ENCODE peak calls at places on chromosomes 2 and 18, in five cellular contexts. S is Right ventricle myocardium superior; Z is MCF 10A; M is left lobe of liver; G is activated naive CD4-positive, alpha-beta T cell treated with Interleukin-2 at 50 U/mL for 16 hours. E is an unnamed sample.

GRCh38 chr2:71462056-71462605 is 8.8 kb downstream of the DYSF start:
- DNase-seq in S (no peak), Z (no peak), M (no peak), G (no peak), E (no peak)

GRCh38 chr2:203811491-203812221 is 55.9 kb upstream of the CTLA4 start:
- DNase-seq in S (peak), Z (peak), M (peak), G (peak), E (no peak)

GRCh38 chr2:64859208-64860161 is 129.7 kb upstream of the SLC1A4 start:
- DNase-seq in S (peak), Z (peak), M (peak), G (no peak), E (peak)

GRCh38 chr18:80022613-80023012 is 11.6 kb upstream of the RBFA start:
- DNase-seq in S (no peak), Z (peak), M (no peak), G (no peak), E (peak)

GRCh38 chr2:54606393-54606973 is 117.0 kb upstream of the EML6 start:
- DNase-seq in S (no peak), Z (no peak), M (peak), G (peak), E (no peak)

GRCh38 chr2:147910990-147911473 is 66.2 kb downstream of the ACVR2A start:
- DNase-seq in S (no peak), Z (peak), M (no peak), G (peak), E (peak)

GRCh38 chr2:97999536-97999935 is 3.8 kb upstream of the TMEM131 start:
- DNase-seq in S (no peak), Z (no peak), M (no peak), G (no peak), E (no peak)

GRCh38 chr2:185734658-185735057 is 3.9 kb upstream of the FSIP2 start:
- DNase-seq in S (no peak), Z (no peak), M (no peak), G (no peak), E (no peak)

GRCh38 chr18:68354176-68354575 is 360.7 kb downstream of the TMX3 start:
- DNase-seq in S (no peak), Z (no peak), M (no peak), G (no peak), E (no peak)

GRCh38 chr2:38947241-38948239 is 57.9 kb downstream of the ARHGEF33 start:
- DNase-seq in S (peak), Z (peak), M (peak), G (peak), E (peak)

GRCh38 chr2:109331864-109332848 is 203.2 kb downstream of the SH3RF3 start:
- DNase-seq in S (peak), Z (peak), M (no peak), G (peak), E (no peak)

GRCh38 chr2:30147196-30147714 is 448 bp downstream of the YPEL5 start:
- DNase-seq in S (no peak), Z (no peak), M (no peak), G (peak), E (no peak)

GRCh38 chr18:75429975-75430374 is 2.5 kb upstream of the SMIM21 start:
- DNase-seq in S (no peak), Z (no peak), M (no peak), G (no peak), E (no peak)

GRCh38 chr18:48859311-48860275 is 91.2 kb downstream of the SMAD7 start:
- DNase-seq in S (no peak), Z (no peak), M (no peak), G (no peak), E (no peak)

GRCh38 chr2:218960196-218961165 is 1.0 kb downstream of the CDK5R2 start:
- DNase-seq in S (no peak), Z (no peak), M (peak), G (no peak), E (no peak)

GRCh38 chr2:207711750-207712487 is 479 bp downstream of the CCNYL1 start:
- DNase-seq in S (peak), Z (peak), M (no peak), G (peak), E (peak)

GRCh38 chr2:61928816-61929471 is 23.5 kb downstream of the COMMD1 start:
- DNase-seq in S (no peak), Z (no peak), M (no peak), G (no peak), E (peak)

GRCh38 chr2:235171511-235172130 is 219.8 kb downstream of the SH3BP4 start:
- DNase-seq in S (no peak), Z (peak), M (no peak), G (no peak), E (peak)

GRCh38 chr2:11155326-11156059 is at the start of gene SLC66A3:
- DNase-seq in S (peak), Z (peak), M (no peak), G (no peak), E (no peak)

GRCh38 chr18:58405107-58405898 is 223.6 kb downstream of the ALPK2 start:
- DNase-seq in S (no peak), Z (no peak), M (no peak), G (no peak), E (no peak)

GRCh38 chr2:152611458-152612231 is 105.6 kb downstream of the PRPF40A start:
- DNase-seq in S (peak), Z (peak), M (no peak), G (no peak), E (peak)

GRCh38 chr18:67273288-67273687 is 243.2 kb downstream of the DSEL start:
- DNase-seq in S (no peak), Z (no peak), M (no peak), G (no peak), E (no peak)

GRCh38 chr2:230925879-230926765 is 1.1 kb upstream of the GPR55 start:
- DNase-seq in S (no peak), Z (no peak), M (peak), G (peak), E (no peak)

GRCh38 chr2:239399404-239399999 is 1.3 kb downstream of the HDAC4 start:
- DNase-seq in S (no peak), Z (peak), M (peak), G (peak), E (peak)

GRCh38 chr2:197858607-197859140 is 54.3 kb downstream of the PLCL1 start:
- DNase-seq in S (no peak), Z (no peak), M (no peak), G (no peak), E (no peak)

GRCh38 chr2:47422016-47422415 is 19.1 kb downstream of the MSH2 start:
- DNase-seq in S (no peak), Z (no peak), M (no peak), G (no peak), E (no peak)

GRCh38 chr2:26172866-26173595 is at the start of gene GAREM2:
- DNase-seq in S (no peak), Z (no peak), M (no peak), G (no peak), E (peak)

GRCh38 chr2:47056374-47056773 is 98.7 kb downstream of the STPG4 start:
- DNase-seq in S (no peak), Z (no peak), M (no peak), G (no peak), E (no peak)

GRCh38 chr2:23497063-23497462 is 112.1 kb downstream of the KLHL29 start:
- DNase-seq in S (peak), Z (peak), M (no peak), G (peak), E (no peak)

GRCh38 chr2:172927381-172928357 is 148.0 kb upstream of the MAP3K20 start:
- DNase-seq in S (no peak), Z (peak), M (no peak), G (no peak), E (no peak)

GRCh38 chr2:29336741-29337340 is 221.6 kb downstream of the CLIP4 start:
- DNase-seq in S (no peak), Z (no peak), M (no peak), G (no peak), E (no peak)

GRCh38 chr2:168186452-168186851 is 60.9 kb downstream of the STK39 start:
- DNase-seq in S (no peak), Z (no peak), M (no peak), G (no peak), E (no peak)

GRCh38 chr2:70248810-70249438 is 496 bp upstream of the TIA1 start:
- DNase-seq in S (peak), Z (peak), M (peak), G (peak), E (peak)

GRCh38 chr2:203579131-203579643 is 44.1 kb upstream of the RAPH1 start:
- DNase-seq in S (no peak), Z (peak), M (peak), G (peak), E (no peak)

GRCh38 chr2:238433941-238434845 is 7.5 kb downstream of the ASB1 start:
- DNase-seq in S (no peak), Z (peak), M (no peak), G (no peak), E (no peak)

GRCh38 chr18:39455300-39455699 is 1889.7 kb upstream of the CELF4 start:
- DNase-seq in S (no peak), Z (peak), M (no peak), G (no peak), E (peak)

GRCh38 chr2:3079959-3080948 is 297.4 kb downstream of the EIPR1 start:
- DNase-seq in S (no peak), Z (no peak), M (peak), G (no peak), E (no peak)

GRCh38 chr2:71063216-71063615 is 5.2 kb upstream of the NAGK start:
- DNase-seq in S (no peak), Z (no peak), M (no peak), G (no peak), E (no peak)